ENCODE peak calls at places on chromosomes 5 and 9, in nine cellular contexts. B, A, E, O, L, Y, C, V and F are unnamed samples.

GRCh38 chr5:2710910-2711309 is 40.6 kb downstream of the IRX2 start:
- DNase-seq in B (no peak), E (no peak), C (no peak), L (no peak), Y (no peak), A (peak; percentile 2), V (no peak), O (no peak), F (no peak)

GRCh38 chr9:131485206-131485605 is 17.5 kb upstream of the POMT1 start:
- DNase-seq in A (no peak), Y (no peak), O (no peak), B (no peak), C (no peak), E (no peak), V (no peak), L (no peak), F (no peak)

GRCh38 chr5:113212244-113212920 is 222.4 kb downstream of the TSSK1B start:
- DNase-seq in V (no peak), B (peak; percentile 47), L (peak; percentile 68), A (peak; percentile 61), C (no peak), E (no peak), Y (no peak), O (no peak), F (no peak)

GRCh38 chr5:89847743-89848142 is 561.8 kb downstream of the CETN3 start:
- DNase-seq in E (no peak), O (no peak), V (no peak), Y (no peak), B (no peak), L (peak; percentile 19), A (peak; percentile 18), C (no peak), F (no peak)

GRCh38 chr5:132013711-132014110 is 2.3 kb upstream of the ACSL6 start:
- DNase-seq in V (no peak), C (no peak), B (no peak), E (no peak), O (peak; percentile 25), A (no peak), Y (no peak), L (no peak), F (no peak)

GRCh38 chr9:106403081-106403480 is 459.9 kb upstream of the ZNF462 start:
- DNase-seq in E (no peak), V (no peak), C (no peak), A (peak; percentile 1), L (peak; percentile 69), Y (peak; percentile 44), O (no peak), B (peak; percentile 3), F (no peak)

GRCh38 chr9:20041717-20042116 is 252.9 kb upstream of the SLC24A2 start:
- DNase-seq in E (no peak), V (no peak), B (no peak), C (no peak), A (no peak), O (no peak), L (no peak), Y (no peak), F (no peak)

GRCh38 chr5:141870226-141870625 is 8.0 kb downstream of the PCDH1 start:
- DNase-seq in L (no peak), V (no peak), B (no peak), Y (no peak), E (peak; percentile 71), A (no peak), C (no peak), O (peak; percentile 40), F (no peak)

GRCh38 chr9:125700791-125701190 is 6.2 kb downstream of the MAPKAP1 start:
- DNase-seq in V (no peak), O (no peak), Y (no peak), C (no peak), L (no peak), E (peak; percentile 42), B (no peak), A (no peak), F (no peak)

GRCh38 chr9:33165263-33166151 is 1.6 kb downstream of the B4GALT1 start:
- DNase-seq in O (peak; percentile 78), E (peak; percentile 61), C (no peak), V (peak; percentile 48), B (peak; percentile 99), Y (peak; percentile 81), L (peak; percentile 92), A (peak; percentile 91), F (no peak)

GRCh38 chr5:159052282-159053011 is 47.3 kb downstream of the EBF1 start:
- DNase-seq in Y (no peak), O (no peak), A (peak; percentile 67), L (no peak), E (no peak), B (peak; percentile 30), V (no peak), C (no peak), F (no peak)

GRCh38 chr5:84373506-84373905 is 11.2 kb downstream of the EDIL3 start:
- DNase-seq in L (peak; percentile 73), V (no peak), Y (no peak), E (no peak), O (no peak), A (no peak), C (no peak), B (no peak), F (no peak)

GRCh38 chr5:172179032-172179989 is 8.7 kb downstream of the STK10 start:
- DNase-seq in E (no peak), Y (no peak), O (no peak), A (peak; percentile 59), C (no peak), B (peak; percentile 59), V (peak; percentile 47), L (peak; percentile 60), F (no peak)

GRCh38 chr5:55918097-55919035 is 67.2 kb downstream of the IL31RA start:
- DNase-seq in A (no peak), L (no peak), O (peak; percentile 51), Y (no peak), V (no peak), C (no peak), B (no peak), E (peak; percentile 57), F (no peak)

GRCh38 chr5:145953202-145953601 is 16.8 kb downstream of the SH3RF2 start:
- DNase-seq in C (no peak), B (no peak), O (no peak), E (no peak), V (no peak), Y (no peak), A (no peak), L (no peak), F (no peak)

GRCh38 chr9:87889882-87890252 is 7.2 kb downstream of the SPATA31E1 start:
- DNase-seq in O (peak; percentile 62), Y (no peak), A (no peak), E (no peak), V (no peak), B (no peak), L (no peak), C (no peak), F (no peak)

GRCh38 chr9:129702563-129702962 is 37.1 kb downstream of the PRRX2 start:
- DNase-seq in O (peak; percentile 88), L (peak; percentile 73), A (peak; percentile 50), B (peak; percentile 89), C (no peak), Y (peak; percentile 95), V (no peak), E (peak; percentile 89), F (no peak)

GRCh38 chr9:127898433-127899199 is 787 bp downstream of the ST6GALNAC6 start:
- DNase-seq in A (peak; percentile 77), V (no peak), O (peak; percentile 82), C (no peak), B (peak; percentile 90), L (peak; percentile 94), E (peak; percentile 53), Y (peak; percentile 85), F (no peak)

GRCh38 chr9:118631956-118632355 is 737.3 kb downstream of the BRINP1 start:
- DNase-seq in E (no peak), B (no peak), Y (no peak), L (no peak), V (no peak), O (no peak), A (no peak), C (no peak), F (no peak)

GRCh38 chr9:135973276-135974219 is 12.4 kb upstream of the UBAC1 start:
- DNase-seq in O (no peak), B (peak; percentile 40), A (no peak), Y (no peak), C (no peak), L (no peak), V (no peak), E (no peak), F (no peak)

GRCh38 chr5:176415240-176416122 is 858 bp downstream of the CLTB start:
- DNase-seq in V (no peak), Y (no peak), O (peak; percentile 67), C (no peak), B (peak; percentile 50), L (peak; percentile 55), E (no peak), A (peak; percentile 69), F (no peak)

GRCh38 chr5:10145922-10146321 is 103.8 kb downstream of the ATPSCKMT start:
- DNase-seq in A (peak; percentile 65), B (peak; percentile 51), Y (no peak), O (no peak), L (peak; percentile 63), E (peak; percentile 24), C (no peak), V (no peak), F (no peak)

GRCh38 chr9:89743216-89743575 is 138.4 kb downstream of the GADD45G start:
- DNase-seq in L (no peak), C (no peak), O (no peak), A (no peak), Y (no peak), V (no peak), B (no peak), E (no peak), F (no peak)

GRCh38 chr9:71752928-71753327 is 15.4 kb downstream of the CEMIP2 start:
- DNase-seq in A (no peak), L (no peak), E (no peak), C (no peak), O (no peak), B (no peak), Y (no peak), V (no peak), F (no peak)

GRCh38 chr5:159897786-159898393 is 18.4 kb upstream of the ADRA1B start:
- DNase-seq in Y (no peak), E (no peak), C (no peak), A (no peak), B (no peak), L (no peak), O (no peak), V (no peak), F (no peak)

GRCh38 chr5:74497706-74498105 is 142.8 kb downstream of the ENC1 start:
- DNase-seq in C (no peak), E (no peak), V (no peak), O (no peak), L (no peak), B (no peak), Y (no peak), A (peak; percentile 59), F (no peak)

GRCh38 chr5:154486427-154486866 is 8.4 kb upstream of the HAND1 start:
- DNase-seq in V (no peak), E (no peak), B (no peak), L (peak; percentile 41), O (peak; percentile 34), Y (no peak), C (no peak), A (no peak), F (peak; percentile 12)

GRCh38 chr5:95857185-95857945 is 34.8 kb upstream of the GLRX start:
- DNase-seq in O (peak; percentile 97), A (peak; percentile 90), V (no peak), E (no peak), C (no peak), B (peak; percentile 97), L (peak; percentile 96), Y (no peak), F (no peak)

GRCh38 chr5:170611446-170612088 is 107.7 kb downstream of the KCNIP1 start:
- DNase-seq in Y (no peak), E (peak; percentile 55), L (peak; percentile 29), C (no peak), A (peak; percentile 10), V (no peak), B (no peak), O (no peak), F (no peak)

GRCh38 chr5:139638736-139639618 is 9.2 kb upstream of the CXXC5 start:
- DNase-seq in Y (no peak), C (no peak), O (peak; percentile 46), B (no peak), A (no peak), V (no peak), E (no peak), L (no peak), F (no peak)

GRCh38 chr5:134592141-134592746 is 40.4 kb downstream of the SAR1B start:
- DNase-seq in E (no peak), L (no peak), C (no peak), O (no peak), V (no peak), Y (no peak), A (peak; percentile 49), B (no peak), F (no peak)